ENCODE peak calls at places on chromosomes 5 and 9, in ten cellular contexts. W is IMR-90, F is right atrium auricular region, J is left lung, O is transverse colon, E is heart left ventricle, D is neural progenitor cell, R is breast epithelium, X is Peyer's patch, C is OCI-LY7. V is an unnamed sample. For H3K36me3, the result is how much of the 10 kb centered on the place peaks cover.

GRCh38 chr9:2339416-2339815 is 282.2 kb upstream of the VLDLR start:
- DNase-seq in O (no peak), F (no peak), J (no peak), C (no peak), D (no peak), R (no peak), E (no peak), W (no peak), X (no peak), V (no peak)

GRCh38 chr5:112174959-112175594 is 244.0 kb downstream of the EPB41L4A start:
- DNase-seq in C (peak), F (no peak), R (no peak), E (peak), W (peak), X (no peak), D (peak), J (no peak), O (no peak), V (no peak)

GRCh38 chr5:164203581-164204225 is 698.3 kb downstream of the MAT2B start:
- DNase-seq in W (peak), O (no peak), F (no peak), D (no peak), C (no peak), E (no peak), X (no peak), J (no peak), R (no peak), V (no peak)

GRCh38 chr9:131390990-131391389 is 2.9 kb upstream of the PRRC2B start:
- DNase-seq in E (no peak), R (no peak), C (no peak), X (no peak), D (no peak), J (no peak), F (no peak), O (no peak), W (no peak), V (no peak)

GRCh38 chr9:70563437-70564204 is 149.2 kb upstream of the KLF9 start:
- DNase-seq in O (peak), X (no peak), E (no peak), J (no peak), F (no peak), C (no peak), R (no peak), D (no peak), W (peak), V (peak)

GRCh38 chr5:117252566-117252965 is 677.9 kb upstream of the SEMA6A start:
- DNase-seq in R (no peak), O (no peak), E (no peak), J (no peak), C (no peak), D (no peak), W (no peak), X (no peak), F (no peak), V (no peak)

GRCh38 chr9:74748966-74749365 is 138.8 kb downstream of the TRPM6 start:
- DNase-seq in X (no peak), O (no peak), R (no peak), F (no peak), J (no peak), W (no peak), C (no peak), E (no peak), D (no peak), V (no peak)

GRCh38 chr5:93130623-93131022 is 450.4 kb downstream of the NR2F1-AS1 start:
- DNase-seq in E (no peak), O (no peak), X (no peak), C (no peak), W (no peak), D (no peak), F (no peak), R (no peak), J (no peak), V (no peak)

GRCh38 chr5:65834306-65834705 is 92.1 kb upstream of the ERBIN start:
- DNase-seq in C (no peak), O (no peak), J (no peak), F (no peak), D (no peak), W (no peak), E (no peak), R (no peak), X (no peak), V (no peak)

GRCh38 chr5:44875661-44876250 is 67.0 kb downstream of the MRPS30 start:
- DNase-seq in F (no peak), R (no peak), E (no peak), J (no peak), D (no peak), C (peak), O (no peak), W (peak), X (no peak), V (peak)

GRCh38 chr5:122099060-122099790 is 21.2 kb upstream of the LOX start:
- DNase-seq in R (no peak), E (no peak), W (peak), X (no peak), D (no peak), F (no peak), C (no peak), O (no peak), J (no peak), V (no peak)

GRCh38 chr5:150575745-150576448 is 64.6 kb upstream of the SYNPO start:
- DNase-seq in E (peak), D (no peak), J (no peak), X (peak), F (no peak), C (no peak), W (no peak), R (peak), O (no peak), V (no peak)

GRCh38 chr9:91443321-91443993 is 19.8 kb upstream of the NFIL3 start:
- DNase-seq in D (no peak), X (no peak), F (no peak), J (no peak), W (no peak), R (no peak), O (no peak), E (no peak), C (no peak), V (no peak)

GRCh38 chr5:116068028-116068632 is 16.7 kb upstream of the COMMD10 start:
- DNase-seq in C (peak), R (no peak), W (peak), X (no peak), D (peak), O (no peak), F (no peak), J (no peak), E (no peak), V (no peak)

GRCh38 chr5:53983568-53984465 is 326.6 kb downstream of the ARL15 start:
- DNase-seq in J (peak), X (no peak), F (no peak), D (no peak), W (peak), C (no peak), E (no peak), R (no peak), O (no peak), V (no peak)

GRCh38 chr9:35518212-35518917 is 28.5 kb downstream of the RUSC2 start:
- DNase-seq in X (no peak), J (no peak), O (no peak), W (peak), D (peak), C (no peak), R (peak), F (no peak), E (peak), V (peak)

GRCh38 chr9:98009437-98009836 is 26.3 kb downstream of the ANP32B start:
- DNase-seq in F (no peak), R (no peak), W (no peak), E (no peak), O (no peak), X (no peak), D (no peak), J (no peak), C (no peak), V (no peak)

GRCh38 chr9:93357649-93358048 is 93.8 kb upstream of the FAM120A start:
- DNase-seq in O (no peak), R (no peak), F (no peak), E (no peak), W (no peak), D (no peak), X (no peak), C (no peak), J (no peak), V (no peak)

GRCh38 chr9:93355827-93356226 is 95.7 kb upstream of the FAM120A start:
- DNase-seq in E (no peak), W (no peak), D (no peak), J (no peak), O (no peak), R (no peak), X (no peak), F (no peak), C (no peak), V (no peak)

DNA sequence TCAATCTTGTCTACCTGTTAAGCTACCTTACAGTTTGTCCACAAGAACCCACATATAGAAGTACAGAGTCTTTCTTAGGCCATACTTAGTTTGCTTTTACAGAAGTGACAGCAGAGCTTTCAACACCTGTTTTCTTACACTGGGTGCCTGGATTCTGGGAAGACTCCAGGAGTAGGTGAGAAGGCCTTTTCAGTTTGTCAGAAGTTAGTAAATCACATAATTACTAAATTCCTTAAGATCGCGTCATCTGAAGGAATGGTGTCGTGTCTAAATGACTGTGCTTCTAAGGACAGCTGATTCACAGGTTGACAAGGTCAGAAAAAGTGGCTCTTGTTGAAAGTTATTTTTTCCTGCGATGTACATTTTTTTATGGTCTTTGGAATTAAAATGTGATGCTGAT is 97.0 kb upstream of the FAM120A start:
- DNase-seq in F (no peak), X (no peak), O (no peak), W (no peak), D (no peak), R (no peak), E (no peak), C (no peak), J (no peak), V (peak)
- H3K4me3 ChIP-seq in F (no peak), X (no peak), O (no peak), W (no peak), D (no peak), R (no peak), E (no peak), C (no peak), J (no peak), V (no peak)

DNA sequence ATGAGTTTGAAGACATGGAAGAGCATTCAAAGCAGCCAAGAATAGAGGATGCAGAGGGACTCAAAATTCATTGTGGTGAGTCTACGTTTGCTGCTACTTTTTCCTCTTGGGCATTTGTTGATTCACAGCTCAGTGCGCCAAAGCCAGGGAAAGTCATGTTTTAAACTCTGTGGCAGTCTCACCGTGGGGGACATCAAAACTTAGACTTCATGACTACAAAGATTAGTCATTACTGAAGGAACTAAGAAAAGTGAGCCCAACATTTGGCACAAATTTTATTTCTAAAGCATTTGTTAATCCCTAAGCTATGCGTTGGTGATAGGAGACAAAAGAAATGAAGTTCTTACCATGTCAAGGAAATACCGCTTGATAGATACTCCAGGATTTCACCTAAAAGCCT is 73.7 kb upstream of the MTAP start:
- DNase-seq in E (no peak), D (no peak), R (no peak), F (no peak), W (peak), X (no peak), O (no peak), J (no peak), C (no peak), V (no peak)
- TF ChIP-seq CTCF in E (no peak), D (no peak), R (no peak), F (no peak), W (no peak), X (no peak), O (no peak), J (no peak), C (no peak), V (no peak)

DNA sequence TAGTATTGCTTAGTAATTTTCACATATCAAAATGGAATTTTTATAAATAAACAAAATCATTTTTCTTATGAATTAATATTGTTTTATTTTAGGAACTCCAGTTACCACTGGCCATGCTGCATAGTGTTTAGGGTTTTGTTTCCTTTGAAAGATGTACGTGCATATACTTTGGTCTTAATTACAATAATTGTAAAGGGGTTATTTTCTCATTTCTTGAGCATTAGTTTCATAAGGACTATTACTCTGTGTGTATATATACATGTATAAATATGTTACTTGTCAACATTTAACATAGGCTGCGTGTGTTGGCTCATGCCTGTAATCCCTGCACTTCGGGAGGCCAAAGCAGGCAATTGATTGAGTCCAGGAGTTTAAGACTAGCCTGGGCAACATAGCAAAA is 21.6 kb downstream of the ACO1 start:
- DNase-seq in E (no peak), R (no peak), J (no peak), W (no peak), F (no peak), X (no peak), O (no peak), D (no peak), C (no peak), V (no peak)
- H3K36me3 ChIP-seq in E (half or more), R (under half), J (under half), W (half or more), F (half or more), X (under half), O (under half), D (under half), C (under half), V (under half)

DNA sequence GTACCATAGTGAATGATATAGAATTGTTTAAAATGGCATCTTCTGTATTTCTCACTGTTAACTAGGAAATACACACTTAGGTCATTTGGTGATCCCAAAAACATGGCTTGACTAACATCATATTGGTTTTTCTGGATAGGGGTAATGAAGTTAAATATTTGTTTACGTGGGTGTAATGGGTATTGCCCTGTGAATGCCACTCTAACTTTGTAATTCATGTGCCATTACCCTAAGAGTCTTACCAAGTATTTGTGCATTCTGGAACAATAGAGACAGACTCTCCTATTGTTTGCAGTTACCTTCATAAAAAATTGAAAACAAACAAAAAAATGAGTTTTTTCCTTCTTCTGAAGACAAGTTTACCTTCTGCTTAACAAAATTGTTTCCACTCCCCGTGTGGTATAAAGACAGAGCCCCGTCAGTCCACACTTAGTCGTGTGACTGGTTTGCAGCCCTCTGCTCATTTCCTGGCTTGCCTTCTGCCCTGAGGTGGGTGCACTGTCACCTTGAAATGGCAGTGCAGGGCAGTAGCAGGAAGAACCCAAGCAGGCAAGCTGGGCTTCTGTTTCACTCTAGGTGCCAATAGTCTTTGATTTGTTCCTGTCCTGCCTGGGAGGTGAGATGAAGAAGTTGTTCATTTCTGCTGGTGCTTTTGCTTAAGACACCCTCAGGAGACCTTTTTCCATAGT is 9.6 kb upstream of the CATSPER3 start:
- DNase-seq in O (no peak), F (no peak), X (no peak), D (no peak), R (no peak), W (no peak), C (peak), E (no peak), J (no peak), V (no peak)
- H3K4me3 ChIP-seq in O (no peak), F (no peak), X (no peak), D (no peak), R (no peak), W (no peak), C (no peak), E (no peak), J (no peak), V (no peak)

GRCh38 chr5:80284720-80285119 is 28.9 kb upstream of the SERINC5 start:
- DNase-seq in X (no peak), R (no peak), W (no peak), F (no peak), E (no peak), J (no peak), D (no peak), O (no peak), C (no peak), V (no peak)
- TF ChIP-seq CTCF in X (no peak), R (no peak), W (no peak), F (no peak), E (no peak), J (no peak), D (no peak), O (no peak), C (no peak), V (no peak)

GRCh38 chr5:136157514-136157913 is 24.9 kb downstream of the SMAD5 start:
- DNase-seq in X (no peak), C (no peak), J (no peak), W (no peak), E (no peak), O (no peak), D (no peak), F (no peak), R (no peak), V (no peak)
- H3K36me3 ChIP-seq in X (under half), C (half or more), J (under half), W (under half), E (under half), O (under half), D (under half), F (under half), R (under half), V (under half)

V was measured in kidney epithelial cell.